ENCODE peak calls at places on chromosomes 5 and 9, in eight cellular contexts. One of them, this sample, is unnamed.

GRCh38 chr5:14829396-14829795 is 42.2 kb downstream of the ANKH start:
- DNase-seq in AG04449: no peak
- DNase-seq in posterior cingulate gyrus: no peak
- DNase-seq in dermis microvascular lymphatic vessel endothelial cell: no peak
- DNase-seq in Peyer's patch: no peak
- DNase-seq in hepatocyte: no peak
- DNase-seq in psoas muscle: no peak
- DNase-seq in T-helper 2 cell: no peak
- DNase-seq in this sample: no peak

GRCh38 chr5:158375531-158375930 is 516.6 kb upstream of the CLINT1 start:
- DNase-seq in AG04449: no peak
- DNase-seq in posterior cingulate gyrus: no peak
- DNase-seq in dermis microvascular lymphatic vessel endothelial cell: no peak
- DNase-seq in Peyer's patch: no peak
- DNase-seq in hepatocyte: no peak
- DNase-seq in psoas muscle: no peak
- DNase-seq in T-helper 2 cell: no peak
- DNase-seq in this sample: no peak

GRCh38 chr9:129602598-129603415 is 18.1 kb downstream of the C9orf50 start:
- DNase-seq in AG04449: no peak
- DNase-seq in posterior cingulate gyrus: no peak
- DNase-seq in dermis microvascular lymphatic vessel endothelial cell: no peak
- DNase-seq in Peyer's patch: no peak
- DNase-seq in hepatocyte: no peak
- DNase-seq in psoas muscle: no peak
- DNase-seq in T-helper 2 cell: no peak
- DNase-seq in this sample: peak

GRCh38 chr5:137515238-137515637 is 16.1 kb upstream of the SPOCK1 start:
- DNase-seq in AG04449: no peak
- DNase-seq in posterior cingulate gyrus: no peak
- DNase-seq in dermis microvascular lymphatic vessel endothelial cell: no peak
- DNase-seq in Peyer's patch: no peak
- DNase-seq in hepatocyte: no peak
- DNase-seq in psoas muscle: no peak
- DNase-seq in T-helper 2 cell: no peak
- DNase-seq in this sample: no peak

GRCh38 chr5:39399135-39400036 is 25.4 kb downstream of the DAB2 start:
- DNase-seq in AG04449: peak
- DNase-seq in posterior cingulate gyrus: no peak
- DNase-seq in dermis microvascular lymphatic vessel endothelial cell: no peak
- DNase-seq in Peyer's patch: no peak
- DNase-seq in hepatocyte: peak
- DNase-seq in psoas muscle: no peak
- DNase-seq in T-helper 2 cell: no peak
- DNase-seq in this sample: peak

GRCh38 chr9:8115570-8115969 is 316.0 kb upstream of the DMAC1 start:
- DNase-seq in AG04449: no peak
- DNase-seq in posterior cingulate gyrus: no peak
- DNase-seq in dermis microvascular lymphatic vessel endothelial cell: no peak
- DNase-seq in Peyer's patch: no peak
- DNase-seq in hepatocyte: no peak
- DNase-seq in psoas muscle: no peak
- DNase-seq in T-helper 2 cell: no peak
- DNase-seq in this sample: no peak

GRCh38 chr5:176735383-176736265 is 74.7 kb upstream of the UNC5A start:
- DNase-seq in AG04449: no peak
- DNase-seq in posterior cingulate gyrus: peak
- DNase-seq in dermis microvascular lymphatic vessel endothelial cell: no peak
- DNase-seq in Peyer's patch: peak
- DNase-seq in hepatocyte: no peak
- DNase-seq in psoas muscle: no peak
- DNase-seq in T-helper 2 cell: no peak
- DNase-seq in this sample: no peak

GRCh38 chr9:114046876-114047275 is 31.2 kb downstream of the AMBP start:
- DNase-seq in AG04449: no peak
- DNase-seq in posterior cingulate gyrus: no peak
- DNase-seq in dermis microvascular lymphatic vessel endothelial cell: no peak
- DNase-seq in Peyer's patch: no peak
- DNase-seq in hepatocyte: no peak
- DNase-seq in psoas muscle: no peak
- DNase-seq in T-helper 2 cell: no peak
- DNase-seq in this sample: no peak

GRCh38 chr5:98428806-98429205 is 344.7 kb upstream of the RGMB start:
- DNase-seq in AG04449: no peak
- DNase-seq in posterior cingulate gyrus: peak
- DNase-seq in dermis microvascular lymphatic vessel endothelial cell: peak
- DNase-seq in Peyer's patch: peak
- DNase-seq in hepatocyte: no peak
- DNase-seq in psoas muscle: no peak
- DNase-seq in T-helper 2 cell: no peak
- DNase-seq in this sample: no peak

GRCh38 chr5:131536211-131536826 is 98.7 kb downstream of the RAPGEF6 start:
- DNase-seq in AG04449: no peak
- DNase-seq in posterior cingulate gyrus: no peak
- DNase-seq in dermis microvascular lymphatic vessel endothelial cell: no peak
- DNase-seq in Peyer's patch: no peak
- DNase-seq in hepatocyte: no peak
- DNase-seq in psoas muscle: no peak
- DNase-seq in T-helper 2 cell: no peak
- DNase-seq in this sample: no peak

This sample was measured in GM23338.